ENCODE peak calls at places on chromosomes 2 and 18, in four cellular contexts. Q is gastrocnemius medialis, V is transverse colon, P is AG04450. K is an unnamed sample.
A peak's percentile ranks its signal among the peaks of the same experiment; 100 is the strongest.

GRCh38 chr2:139946690-139947089 is 1166.5 kb upstream of the NXPH2 start:
- DNase-seq in Q (no peak), V (no peak), P (no peak), K (no peak)

GRCh38 chr2:8984152-8984551 is 19.3 kb downstream of the MBOAT2 start:
- DNase-seq in Q (no peak), V (no peak), P (no peak), K (no peak)

GRCh38 chr18:42532119-42532518 is 577.1 kb downstream of the PIK3C3 start:
- DNase-seq in Q (no peak), V (no peak), P (no peak), K (no peak)

GRCh38 chr18:7632152-7633098 is 65.3 kb downstream of the PTPRM start:
- DNase-seq in Q (no peak), V (no peak), P (no peak), K (no peak)

GRCh38 chr18:23189768-23190661 is 54.7 kb downstream of the CABLES1 start:
- DNase-seq in Q (no peak), V (no peak), P (no peak), K (no peak)

GRCh38 chr18:55764382-55764781 is 176.4 kb upstream of the TCF4 start:
- DNase-seq in Q (no peak), V (no peak), P (no peak), K (no peak)

GRCh38 chr2:85553184-85553583 is 8.1 kb downstream of the GGCX start:
- DNase-seq in Q (no peak), V (no peak), P (no peak), K (no peak)

GRCh38 chr2:151946856-151947523 is 118.8 kb upstream of the ARL5A start:
- DNase-seq in Q (no peak), V (peak; percentile 12), P (no peak), K (peak; percentile 52)

GRCh38 chr2:204260162-204260877 is 285.0 kb upstream of the PARD3B start:
- DNase-seq in Q (peak; percentile 5), V (peak; percentile 48), P (peak; percentile 49), K (peak; percentile 73)

GRCh38 chr2:168254158-168254935 is 7.0 kb upstream of the STK39 start:
- DNase-seq in Q (no peak), V (no peak), P (no peak), K (no peak)

GRCh38 chr2:129253461-129253812 is 726.0 kb upstream of the RAB6C start:
- DNase-seq in Q (no peak), V (no peak), P (no peak), K (no peak)
- TF ChIP-seq CTCF in Q (no peak), V (no peak), P (no peak), K (no peak)

GRCh38 chr2:42810126-42810970 is 18.0 kb upstream of the HAAO start:
- DNase-seq in Q (peak; percentile 89), V (peak; percentile 95), P (peak; percentile 93), K (peak; percentile 97)

GRCh38 chr2:42810971-42811865 is 18.8 kb upstream of the HAAO start:
- DNase-seq in Q (no peak), V (peak; percentile 45), P (no peak), K (peak; percentile 49)

GRCh38 chr2:42809876-42810125 is 17.4 kb upstream of the HAAO start:
- DNase-seq in Q (peak; percentile 73), V (peak; percentile 86), P (peak; percentile 33), K (peak; percentile 73)

GRCh38 chr2:42808301-42808700 is 15.9 kb upstream of the HAAO start:
- DNase-seq in Q (no peak), V (no peak), P (no peak), K (no peak)

DNA sequence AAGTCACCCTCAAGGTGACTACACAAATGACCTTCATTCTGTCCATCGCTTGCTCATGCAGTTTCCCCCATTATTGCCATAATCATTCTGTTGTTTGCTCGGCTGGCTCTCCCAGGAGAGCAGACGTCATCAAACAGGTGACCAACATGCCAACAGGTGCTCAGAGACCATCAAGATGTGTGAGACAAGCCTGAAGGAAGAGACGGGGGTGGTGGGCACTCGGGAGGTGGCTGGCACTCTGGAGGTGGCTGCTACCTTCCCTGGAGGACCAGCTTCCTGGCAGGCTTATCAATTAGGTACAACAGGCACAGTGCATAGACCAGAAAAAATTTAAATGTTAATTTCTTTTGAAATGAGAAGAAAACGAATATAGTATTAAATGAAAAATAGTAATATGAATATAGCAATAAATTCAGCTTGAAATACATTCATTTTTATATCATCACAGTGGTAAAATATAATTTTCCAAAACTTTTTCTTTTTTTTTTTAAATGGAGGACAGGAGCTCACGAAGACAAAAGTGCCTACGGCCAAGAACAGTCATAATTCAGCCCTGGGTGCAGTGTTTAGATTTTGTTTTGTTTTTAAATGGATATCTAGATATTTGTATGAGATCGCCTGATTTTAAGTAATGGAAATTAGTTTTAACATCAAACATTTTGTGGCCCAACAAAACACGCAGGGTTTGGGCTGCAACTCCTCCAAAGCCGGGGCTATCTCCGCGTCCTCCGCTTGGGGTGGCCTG is 16.9 kb upstream of the HAAO start:
- DNase-seq in Q (no peak), V (peak; percentile 32), P (no peak), K (no peak)
- TF ChIP-seq CTCF in Q (no peak), V (peak; percentile 47), P (peak; percentile 21), K (no peak)

GRCh38 chr2:191811807-191812602 is 34.9 kb downstream of the CAVIN2 start:
- DNase-seq in Q (no peak), V (peak; percentile 55), P (peak; percentile 47), K (peak; percentile 52)
- TF ChIP-seq CTCF in Q (peak; percentile 62), V (peak; percentile 74), P (peak; percentile 90), K (peak; percentile 63)

GRCh38 chr2:42036940-42037339 is 10.9 kb upstream of the PKDCC start:
- DNase-seq in Q (no peak), V (no peak), P (no peak), K (no peak)

GRCh38 chr2:42041377-42042127 is 6.3 kb upstream of the PKDCC start:
- DNase-seq in Q (no peak), V (no peak), P (no peak), K (no peak)

GRCh38 chr2:42042956-42043355 is 4.9 kb upstream of the PKDCC start:
- DNase-seq in Q (no peak), V (no peak), P (no peak), K (no peak)

GRCh38 chr2:42043789-42044394 is 3.9 kb upstream of the PKDCC start:
- DNase-seq in Q (no peak), V (no peak), P (no peak), K (no peak)

GRCh38 chr2:42040643-42041277 is 7.1 kb upstream of the PKDCC start:
- DNase-seq in Q (no peak), V (no peak), P (no peak), K (no peak)
- TF ChIP-seq CTCF in Q (no peak), V (no peak), P (peak; percentile 27), K (no peak)

GRCh38 chr2:136929531-136929930 is 164.2 kb downstream of the THSD7B start:
- DNase-seq in Q (no peak), V (no peak), P (no peak), K (no peak)

GRCh38 chr2:136927156-136927555 is 161.8 kb downstream of the THSD7B start:
- DNase-seq in Q (no peak), V (no peak), P (no peak), K (no peak)

GRCh38 chr2:136935119-136935518 is 169.8 kb downstream of the THSD7B start:
- DNase-seq in Q (no peak), V (no peak), P (no peak), K (no peak)

GRCh38 chr2:136932700-136933099 is 167.4 kb downstream of the THSD7B start:
- DNase-seq in Q (no peak), V (no peak), P (no peak), K (no peak)
- TF ChIP-seq CTCF in Q (no peak), V (no peak), P (no peak), K (no peak)

DNA sequence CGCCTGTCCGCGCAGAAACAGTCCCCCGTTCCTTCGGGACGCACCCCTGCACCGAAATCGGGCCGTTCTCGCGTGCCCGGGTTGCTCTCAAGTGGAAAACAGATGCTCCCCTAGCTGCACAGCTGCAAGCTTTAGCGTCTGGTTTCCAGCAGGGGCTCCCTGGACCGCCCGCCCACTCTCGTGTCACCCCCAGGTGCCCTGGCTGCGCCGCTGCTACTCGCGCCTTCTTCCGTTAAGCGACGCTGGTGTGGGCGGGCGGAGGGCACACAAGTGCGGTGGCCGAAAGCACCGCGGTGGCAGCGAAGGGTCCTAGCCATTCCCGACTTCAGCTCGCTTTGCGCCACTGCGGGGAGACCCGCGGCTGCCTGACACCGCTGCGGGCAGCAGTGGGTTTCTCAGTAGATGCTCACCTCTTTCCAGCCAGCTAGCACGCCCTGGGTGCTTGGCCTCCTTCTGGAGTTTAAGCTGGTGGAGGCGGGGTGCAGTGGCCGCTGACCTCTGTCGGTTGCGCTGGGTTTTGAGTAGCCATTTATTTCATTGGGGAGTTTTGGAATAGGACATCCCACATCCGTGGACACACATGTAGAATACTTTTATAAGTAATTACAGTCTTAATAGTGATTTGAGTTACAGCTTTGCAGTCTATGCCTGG is 806 bp downstream of the ZNF407 start:
- DNase-seq in Q (peak; percentile 9), V (peak; percentile 60), P (no peak), K (peak; percentile 90)
- TF ChIP-seq CTCF in Q (no peak), V (peak; percentile 45), P (peak; percentile 26), K (peak; percentile 26)

DNA sequence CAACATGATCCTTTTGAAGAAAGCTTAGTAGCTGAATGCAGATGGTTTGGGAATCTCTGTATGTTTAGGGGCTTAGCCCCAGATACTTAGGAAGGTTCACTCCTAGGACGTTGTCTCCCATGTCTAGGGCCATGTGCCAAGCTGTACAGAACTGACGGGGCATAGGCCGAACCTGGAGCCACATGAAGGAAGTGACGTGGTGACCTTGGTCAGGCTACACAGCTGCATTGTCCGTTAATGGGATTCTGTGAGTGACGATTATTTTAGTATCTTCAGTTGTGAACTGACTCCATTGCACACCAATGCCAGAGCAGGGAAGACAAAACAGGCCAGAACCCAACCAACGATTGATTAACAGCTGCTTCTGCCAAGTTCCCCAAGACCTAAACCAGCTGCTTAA is 139.3 kb downstream of the TPO start:
- DNase-seq in Q (no peak), V (no peak), P (no peak), K (no peak)
- TF ChIP-seq CTCF in Q (no peak), V (no peak), P (no peak), K (no peak)

DNA sequence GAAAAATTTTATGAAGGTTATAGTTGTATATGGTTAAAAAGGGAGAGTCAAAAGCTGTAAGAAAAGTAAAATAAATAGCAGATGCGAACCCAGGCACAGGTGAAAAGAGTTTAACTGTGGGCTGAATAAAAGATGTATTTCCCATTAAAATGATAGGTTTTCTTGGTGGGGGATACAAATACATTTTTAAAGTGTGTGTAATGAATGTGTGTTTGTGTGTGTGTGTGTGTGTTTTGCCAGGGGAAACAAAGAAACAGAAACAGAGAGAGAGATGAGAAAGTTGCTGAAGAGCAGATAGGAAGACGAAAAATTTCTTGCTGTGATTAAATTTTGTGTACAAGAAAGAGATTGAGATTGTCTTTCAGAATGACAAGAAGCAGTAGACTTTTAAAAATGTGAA is 12.1 kb downstream of the TFPI start:
- DNase-seq in Q (no peak), V (no peak), P (no peak), K (no peak)
- TF ChIP-seq CTCF in Q (no peak), V (no peak), P (no peak), K (no peak)